ENCODE peak calls at places on chromosomes 16 and 17, in four cellular contexts. Q, X, O and I are unnamed samples.

GRCh38 chr16:78137782-78138616 is 38.5 kb downstream of the WWOX start:
- DNase-seq in X (no peak), O (no peak), Q (no peak), I (no peak)

GRCh38 chr17:61382796-61383688 is 16.6 kb upstream of the TBX2 start:
- DNase-seq in O (peak), X (no peak), Q (no peak), I (no peak)

GRCh38 chr16:64826374-64826773 is 295.5 kb downstream of the CDH11 start:
- DNase-seq in X (no peak), O (no peak), Q (no peak), I (no peak)

GRCh38 chr17:55267777-55268648 is 3.3 kb downstream of the HLF start:
- DNase-seq in Q (no peak), X (no peak), O (no peak), I (no peak)

GRCh38 chr17:43627657-43628650 is 33.8 kb downstream of the MEOX1 start:
- DNase-seq in O (no peak), X (no peak), Q (no peak), I (no peak)

GRCh38 chr16:73064227-73064995 is 16.5 kb upstream of the ZFHX3 start:
- DNase-seq in Q (no peak), O (peak), X (no peak), I (no peak)

GRCh38 chr16:4564661-4565267 is 8.6 kb downstream of the C16orf96 start:
- DNase-seq in X (no peak), Q (no peak), O (no peak), I (no peak)

GRCh38 chr16:13316008-13316407 is 414.6 kb downstream of the SHISA9 start:
- DNase-seq in X (no peak), Q (no peak), O (no peak), I (no peak)

GRCh38 chr17:60720763-60721531 is 43.3 kb downstream of the BCAS3 start:
- DNase-seq in X (peak), Q (peak), O (peak), I (peak)

GRCh38 chr17:73650147-73650546 is 5.9 kb upstream of the SDK2 start:
- DNase-seq in O (peak), X (no peak), Q (no peak), I (peak)

GRCh38 chr17:40497704-40498103 is 3.7 kb downstream of the TNS4 start:
- DNase-seq in O (no peak), X (no peak), Q (no peak), I (no peak)

DNA sequence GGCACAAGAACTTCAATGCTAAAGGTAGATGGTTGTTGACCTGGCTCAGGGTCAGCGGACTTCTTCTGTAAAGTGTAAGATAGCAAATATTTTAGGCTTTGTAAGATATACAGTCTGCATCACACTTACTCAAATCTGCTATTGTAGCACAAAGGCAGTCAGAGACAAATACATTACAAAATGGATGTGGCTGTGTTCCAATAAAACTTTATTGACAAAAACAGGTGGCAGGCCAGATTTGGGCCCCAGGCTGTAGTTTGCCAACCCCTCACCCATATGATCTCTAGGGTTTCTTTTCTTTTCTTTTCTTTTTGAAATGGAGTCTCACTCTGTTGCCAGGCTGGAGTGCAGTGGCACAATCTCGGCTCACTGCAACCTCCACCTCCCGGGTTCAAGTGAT is 39.5 kb upstream of the TMEM132E start:
- DNase-seq in Q (no peak), O (no peak), X (no peak), I (no peak)
- TF ChIP-seq JUND in Q (no peak), O (no peak), X (no peak), I (no peak)

GRCh38 chr17:75361996-75362395 is 43.5 kb downstream of the GRB2 start:
- DNase-seq in Q (no peak), O (no peak), X (no peak), I (no peak)

GRCh38 chr17:75353176-75353575 is 52.3 kb downstream of the GRB2 start:
- DNase-seq in X (no peak), O (no peak), Q (no peak), I (no peak)

GRCh38 chr17:75352079-75352569 is 53.4 kb downstream of the GRB2 start:
- DNase-seq in Q (no peak), X (no peak), O (peak), I (no peak)

GRCh38 chr17:75361344-75361743 is 44.1 kb downstream of the GRB2 start:
- DNase-seq in Q (no peak), O (no peak), X (no peak), I (no peak)

DNA sequence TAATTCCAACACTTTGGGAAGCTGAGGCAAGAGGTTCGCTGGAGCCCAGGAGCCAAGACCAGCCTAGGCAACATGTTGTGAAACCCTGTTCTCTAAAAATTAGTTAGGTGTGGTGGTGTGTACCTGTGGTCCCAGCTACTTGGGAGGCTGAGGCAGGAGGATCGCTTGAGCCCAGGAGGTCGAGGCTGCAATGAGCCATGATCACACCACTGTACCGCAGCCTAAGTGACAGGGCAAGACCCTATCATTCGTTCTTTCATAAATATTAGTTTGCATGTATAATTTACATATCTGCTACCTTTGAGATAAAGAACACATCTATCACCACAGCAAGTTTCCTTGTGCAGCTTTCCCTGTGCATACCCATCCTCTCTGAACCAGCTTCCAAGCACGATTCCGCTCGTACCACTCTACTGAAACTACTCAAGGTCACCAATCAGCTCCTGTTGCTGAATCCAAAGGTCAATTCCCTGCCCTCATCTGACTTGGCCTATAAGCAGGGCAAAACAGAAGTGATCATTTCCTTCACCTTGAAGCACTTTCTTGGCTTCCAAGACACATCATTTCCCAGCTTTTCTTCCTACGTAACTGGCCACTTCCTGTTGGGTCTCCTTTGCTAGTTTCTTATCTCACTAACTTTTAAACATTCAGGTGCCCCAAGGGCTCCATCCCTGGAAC is 49.1 kb downstream of the GRB2 start:
- DNase-seq in Q (no peak), O (no peak), X (peak), I (no peak)
- TF ChIP-seq JUND in Q (no peak), O (no peak), X (no peak), I (no peak)

GRCh38 chr16:88351521-88352101 is 31.1 kb upstream of the ZNF469 start:
- DNase-seq in O (peak), X (no peak), Q (no peak), I (no peak)
- TF ChIP-seq JUND in O (no peak), X (no peak), Q (no peak), I (no peak)

GRCh38 chr17:4562000-4562969 is 1.9 kb upstream of the GGT6 start:
- DNase-seq in O (no peak), Q (no peak), X (no peak), I (no peak)
- TF ChIP-seq JUND in O (no peak), Q (no peak), X (no peak), I (no peak)